ENCODE peak calls at places on chromosomes 7 and 10, in seven cellular contexts. Q is psoas muscle, S is HFF-Myc, X is adrenal gland, V is left ventricle myocardium inferior, D is SJSA1, U is fibroblast of villous mesenchyme. B is an unnamed sample.

GRCh38 chr10:14782691-14783363 is 8.1 kb upstream of the FAM107B start:
- DNase-seq in V (no peak), X (no peak), S (no peak), Q (no peak), U (peak; percentile 32), D (peak; percentile 56), B (no peak)

GRCh38 chr10:119383174-119383856 is 159.2 kb downstream of the RGS10 start:
- DNase-seq in Q (no peak), V (no peak), D (no peak), U (no peak), X (no peak), S (no peak), B (no peak)

GRCh38 chr10:34967411-34967880 is 122.7 kb downstream of the CUL2 start:
- DNase-seq in Q (no peak), S (no peak), U (peak; percentile 17), V (peak; percentile 44), X (no peak), D (no peak), B (peak; percentile 70)

GRCh38 chr10:99080275-99080816 is 155.3 kb downstream of the HPSE2 start:
- DNase-seq in U (no peak), D (no peak), S (no peak), Q (no peak), X (no peak), V (no peak), B (no peak)

GRCh38 chr7:87926581-87927461 is 7.2 kb upstream of the ADAM22 start:
- DNase-seq in X (no peak), D (no peak), S (no peak), U (peak; percentile 38), V (no peak), Q (no peak), B (no peak)

GRCh38 chr10:74888947-74889661 is 62.7 kb downstream of the KAT6B start:
- DNase-seq in S (no peak), U (no peak), D (no peak), Q (no peak), X (no peak), V (no peak), B (no peak)

GRCh38 chr10:121678631-121679174 is 80.5 kb upstream of the FGFR2 start:
- DNase-seq in X (no peak), D (no peak), Q (no peak), U (no peak), S (no peak), V (no peak), B (no peak)

GRCh38 chr10:21482821-21483220 is 42.7 kb downstream of the SKIDA1 start:
- DNase-seq in X (no peak), V (no peak), U (no peak), D (no peak), S (no peak), Q (no peak), B (no peak)

GRCh38 chr10:77159538-77160110 is 478.0 kb downstream of the KCNMA1 start:
- DNase-seq in U (no peak), X (no peak), V (no peak), S (no peak), D (no peak), Q (no peak), B (no peak)

GRCh38 chr7:43565786-43566185 is 17.1 kb upstream of the STK17A start:
- DNase-seq in S (peak; percentile 88), U (peak; percentile 90), Q (no peak), V (no peak), D (peak; percentile 58), X (no peak), B (no peak)

GRCh38 chr7:101507791-101508252 is 121.3 kb downstream of the MYL10 start:
- DNase-seq in D (no peak), S (no peak), Q (no peak), X (peak; percentile 20), U (peak; percentile 24), V (no peak), B (no peak)

GRCh38 chr10:85832988-85833387 is 533.6 kb downstream of the GRID1 start:
- DNase-seq in U (no peak), D (no peak), X (no peak), V (no peak), S (no peak), Q (no peak), B (no peak)

GRCh38 chr10:7305053-7305452 is 105.8 kb downstream of the SFMBT2 start:
- DNase-seq in X (no peak), D (no peak), S (no peak), V (no peak), Q (no peak), U (no peak), B (no peak)

GRCh38 chr10:47012214-47012613 is 101.0 kb downstream of the PTPN20 start:
- DNase-seq in V (no peak), Q (no peak), U (no peak), X (no peak), S (no peak), D (no peak), B (no peak)

GRCh38 chr10:7410306-7410799 is 481 bp downstream of the SFMBT2 start:
- DNase-seq in D (no peak), S (no peak), U (peak; percentile 21), V (peak; percentile 25), X (peak; percentile 40), Q (peak; percentile 31), B (peak; percentile 41)

GRCh38 chr7:139232893-139233292 is 1.9 kb downstream of the UBN2 start:
- DNase-seq in V (no peak), D (no peak), U (peak; percentile 55), S (no peak), X (no peak), Q (no peak), B (no peak)

DNA sequence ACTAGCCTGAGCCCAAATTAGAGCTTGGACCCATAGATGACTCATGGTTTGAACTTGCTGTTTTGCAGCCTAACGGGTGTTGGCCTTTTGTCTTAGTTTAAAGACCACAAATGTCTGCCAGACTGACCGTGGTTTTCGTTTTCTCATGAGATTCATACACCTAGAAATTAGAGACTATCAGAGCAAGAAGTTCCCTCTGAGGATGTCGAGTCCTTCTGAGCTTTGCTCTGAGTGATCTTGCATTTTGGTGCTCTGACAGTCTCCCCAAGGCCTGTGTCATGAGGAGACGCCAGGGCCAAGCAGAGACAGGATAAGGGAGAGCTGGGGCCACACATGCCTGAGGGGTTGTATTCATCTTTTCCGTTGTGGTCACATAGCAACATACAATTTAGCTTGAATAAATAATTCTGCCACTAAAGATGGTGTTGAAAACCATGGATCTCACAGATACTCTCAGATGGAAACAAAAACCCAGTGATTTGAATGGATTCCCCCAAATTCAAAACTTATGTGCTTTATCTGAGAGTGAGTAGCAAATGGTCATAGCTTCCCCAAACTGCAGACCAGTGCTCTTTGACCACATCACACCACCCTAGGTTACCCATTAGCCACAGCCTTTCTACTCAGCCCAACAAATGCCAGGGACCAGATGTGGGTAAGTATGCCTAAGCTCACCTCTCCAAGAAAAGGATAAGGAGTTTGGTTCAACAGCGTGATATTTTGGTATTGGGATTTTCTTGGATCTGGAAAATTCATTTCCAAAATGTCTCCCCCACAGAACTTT is 762.0 kb upstream of the IGFBP3 start:
- DNase-seq in X (no peak), S (peak; percentile 9), Q (no peak), U (peak; percentile 11), D (peak; percentile 83), V (no peak), B (no peak)
- H3K4me3 ChIP-seq in X (no peak overlapping the region), S (no peak overlapping the region), Q (no peak overlapping the region), U (no peak overlapping the region), D (no peak overlapping the region), V (no peak overlapping the region), B (no peak overlapping the region)

DNA sequence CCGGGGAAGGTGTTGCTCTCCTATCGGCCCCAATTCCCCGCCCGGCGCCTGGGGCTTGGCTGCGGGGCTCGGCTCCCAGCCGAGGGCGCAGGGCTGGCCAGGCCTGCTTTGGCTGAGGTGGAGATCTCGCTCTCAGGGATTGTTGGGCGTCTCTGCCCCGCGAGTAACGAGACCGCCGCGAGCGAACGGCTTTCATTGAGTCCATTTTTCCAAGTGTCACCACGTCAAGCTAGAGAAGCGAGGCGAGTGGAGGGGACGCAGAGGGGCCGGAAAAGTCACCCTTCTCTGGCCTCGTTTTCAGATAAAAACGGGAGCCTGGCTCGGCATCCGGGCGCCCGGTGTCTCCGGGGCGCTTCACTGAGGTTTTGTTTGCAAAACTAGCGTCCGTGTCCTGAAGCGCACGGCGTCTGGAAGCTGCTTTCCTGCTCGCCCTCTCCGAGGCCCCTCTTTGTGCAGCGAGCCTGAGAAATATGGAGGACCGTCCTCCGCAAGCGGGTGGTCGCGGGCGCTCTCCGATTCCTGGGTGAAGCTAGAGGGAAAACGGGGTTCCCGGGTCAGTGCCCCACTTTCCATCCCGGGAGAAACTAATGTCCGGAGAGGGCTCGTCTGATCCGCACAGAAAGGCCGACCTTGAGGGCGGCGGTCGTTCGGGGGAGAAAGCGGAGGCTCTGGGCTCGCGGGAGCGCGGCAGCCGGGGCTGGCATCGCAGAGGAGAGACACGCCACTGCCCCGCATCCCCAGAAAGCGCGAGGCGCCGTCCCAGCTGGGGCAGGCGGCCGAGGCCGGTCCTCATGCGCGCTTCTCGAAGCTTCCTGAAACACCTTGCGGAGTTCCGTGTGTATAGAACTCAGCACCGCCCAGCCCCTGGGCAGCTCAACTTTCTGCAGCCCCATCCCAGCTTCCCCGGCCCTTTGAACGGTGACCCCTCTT is 3.5 kb upstream of the EN2 start:
- DNase-seq in U (no peak), S (no peak), D (no peak), V (no peak), Q (no peak), X (no peak), B (no peak)
- H3K4me3 ChIP-seq in U (no peak overlapping the region), S (no peak overlapping the region), D (no peak overlapping the region), V (peak overlapping the region; percentile 43), Q (peak overlapping the region; percentile 36), X (no peak overlapping the region), B (peak overlapping the region; percentile 12)

GRCh38 chr10:61992683-61993629 is 91.5 kb downstream of the ARID5B start:
- DNase-seq in V (peak; percentile 23), S (no peak), U (peak; percentile 99), D (no peak), Q (no peak), X (peak; percentile 42), B (peak; percentile 54)
- H3K4me3 ChIP-seq in V (peak overlapping the region; percentile 45), S (no peak overlapping the region), U (peak overlapping the region; percentile 26), D (no peak overlapping the region), Q (peak overlapping the region; percentile 46), X (no peak overlapping the region), B (no peak overlapping the region)

GRCh38 chr10:67836972-67837371 is 1.0 kb downstream of the DNAJC12 start:
- DNase-seq in D (no peak), X (no peak), V (no peak), U (no peak), S (no peak), Q (no peak), B (no peak)
- H3K4me3 ChIP-seq in D (no peak overlapping the region), X (no peak overlapping the region), V (peak overlapping the region; percentile 65), U (no peak overlapping the region), S (peak overlapping the region; percentile 47), Q (peak overlapping the region; percentile 65), B (no peak overlapping the region)

GRCh38 chr7:134442441-134443220 is 16.3 kb downstream of the AKR1B1 start:
- DNase-seq in D (no peak), Q (no peak), U (no peak), V (no peak), S (no peak), X (no peak), B (no peak)
- H3K4me3 ChIP-seq in D (no peak overlapping the region), Q (no peak overlapping the region), U (no peak overlapping the region), V (no peak overlapping the region), S (no peak overlapping the region), X (no peak overlapping the region), B (no peak overlapping the region)